ENCODE peak calls at places on chromosomes 4 and X, in four cellular contexts. V is aorta, E is cardiac muscle cell, A is astrocyte of the spinal cord. L is an unnamed sample.

GRCh38 chrX:18725316-18725943 is 18.0 kb downstream of the PPEF1 start:
- DNase-seq in E (no peak), V (no peak), A (no peak), L (no peak)

GRCh38 chr4:33924239-33924638 is 2320.1 kb downstream of the ARAP2 start:
- DNase-seq in V (no peak), E (peak), A (peak), L (no peak)

GRCh38 chr4:160362478-160362877 is 1259.6 kb downstream of the RAPGEF2 start:
- DNase-seq in A (no peak), E (no peak), V (no peak), L (no peak)

GRCh38 chrX:119391279-119391678 is 7.9 kb upstream of the SLC25A43 start:
- DNase-seq in E (peak), V (no peak), A (peak), L (no peak)

GRCh38 chr4:66923081-66923865 is 622.0 kb downstream of the CENPC start:
- DNase-seq in A (peak), V (no peak), E (no peak), L (no peak)

GRCh38 chr4:152010680-152011079 is 249.9 kb upstream of the GATB start:
- DNase-seq in E (no peak), A (no peak), V (no peak), L (no peak)

GRCh38 chrX:117327306-117327705 is 789.3 kb downstream of the KLHL13 start:
- DNase-seq in V (no peak), A (no peak), E (no peak), L (no peak)

GRCh38 chrX:16931855-16932254 is 14.6 kb upstream of the REPS2 start:
- DNase-seq in V (no peak), E (no peak), A (no peak), L (no peak)

GRCh38 chr4:17535906-17536305 is 20.9 kb downstream of the CLRN2 start:
- DNase-seq in E (no peak), V (no peak), A (no peak), L (no peak)

GRCh38 chr4:124691801-124692200 is 20.7 kb downstream of the ANKRD50 start:
- DNase-seq in E (no peak), A (no peak), V (no peak), L (no peak)

GRCh38 chr4:169070071-169070894 is 60.2 kb upstream of the CBR4 start:
- DNase-seq in V (no peak), E (peak), A (peak), L (peak)

GRCh38 chr4:138981930-138982390 is 33.6 kb upstream of the NOCT start:
- DNase-seq in V (no peak), A (peak), E (peak), L (peak)

GRCh38 chr4:56757821-56758400 is 63.6 kb downstream of the SPINK2 start:
- DNase-seq in V (peak), E (peak), A (peak), L (peak)

GRCh38 chrX:40158036-40158706 is 60.4 kb upstream of the BCOR start:
- DNase-seq in A (no peak), V (peak), E (no peak), L (peak)

GRCh38 chr4:98747659-98748091 is 89.3 kb upstream of the TSPAN5 start:
- DNase-seq in A (peak), E (no peak), V (no peak), L (no peak)

GRCh38 chr4:2263701-2264321 is 1.9 kb upstream of the MXD4 start:
- DNase-seq in A (no peak), V (peak), E (no peak), L (peak)

GRCh38 chrX:21885568-21885967 is 29.8 kb downstream of the YY2 start:
- DNase-seq in E (peak), A (peak), V (no peak), L (no peak)

GRCh38 chrX:45699158-45699557 is 498.5 kb upstream of the DIPK2B start:
- DNase-seq in A (peak), V (no peak), E (peak), L (no peak)

GRCh38 chr4:126191536-126191935 is 876.8 kb downstream of the FAT4 start:
- DNase-seq in A (no peak), V (no peak), E (no peak), L (no peak)

GRCh38 chr4:76687730-76688441 is 210.1 kb downstream of the SOWAHB start:
- DNase-seq in V (no peak), A (no peak), E (no peak), L (no peak)

GRCh38 chrX:42818151-42818921 is 40.4 kb upstream of the PPP1R2C start:
- DNase-seq in E (no peak), A (no peak), V (no peak), L (no peak)

GRCh38 chr4:142818009-142818408 is 28.1 kb downstream of the INPP4B start:
- DNase-seq in A (peak), E (peak), V (no peak), L (no peak)

GRCh38 chr4:174274436-174274835 is 9.0 kb downstream of the FBXO8 start:
- DNase-seq in E (no peak), A (no peak), V (no peak), L (no peak)

GRCh38 chr4:184313710-184314659 is 96.3 kb upstream of the ENPP6 start:
- DNase-seq in V (no peak), E (no peak), A (no peak), L (no peak)

GRCh38 chrX:103453655-103454054 is 65.6 kb downstream of the RAB40A start:
- DNase-seq in A (peak), V (no peak), E (peak), L (no peak)

GRCh38 chr4:7034262-7035081 is 8.7 kb upstream of the TADA2B start:
- DNase-seq in E (peak), V (peak), A (peak), L (no peak)

GRCh38 chrX:107731831-107732502 is 43.6 kb downstream of the TSC22D3 start:
- DNase-seq in A (peak), E (peak), V (peak), L (peak)

GRCh38 chrX:51641421-51642021 is 22.8 kb upstream of the CENPVL3 start:
- DNase-seq in A (peak), V (no peak), E (peak), L (no peak)

GRCh38 chr4:37715889-37716402 is 29.8 kb upstream of the RELL1 start:
- DNase-seq in V (no peak), A (peak), E (peak), L (no peak)

GRCh38 chrX:41027388-41027787 is 57.9 kb upstream of the USP9X start:
- DNase-seq in V (no peak), E (peak), A (peak), L (no peak)

GRCh38 chr4:115374621-115375020 is 261.2 kb upstream of the NDST4 start:
- DNase-seq in A (no peak), E (no peak), V (no peak), L (no peak)

DNA sequence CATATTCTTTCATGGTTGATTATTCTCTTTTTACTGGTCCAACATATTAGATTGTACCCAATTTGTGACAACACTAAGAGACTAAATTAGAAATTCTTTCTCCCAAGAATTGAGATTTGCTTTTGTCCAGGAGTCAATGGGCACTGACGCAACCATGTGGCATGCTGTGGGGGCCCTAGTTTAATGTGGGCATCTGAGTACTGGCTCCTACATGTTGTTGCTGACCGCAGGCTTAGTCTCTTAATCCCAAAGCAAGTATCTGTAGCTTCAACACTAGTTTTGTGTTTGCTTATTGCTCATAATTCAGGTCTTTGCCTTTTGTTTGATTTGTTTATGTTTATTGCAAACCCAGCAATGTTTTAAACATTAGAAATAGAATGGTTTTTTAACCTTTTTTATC is 263.4 kb upstream of the NDST4 start:
- DNase-seq in V (no peak), A (no peak), E (no peak), L (no peak)
- H3K4me3 ChIP-seq in V (no peak), A (no peak), E (no peak), L (no peak)

GRCh38 chr4:30436394-30436793 is 283.8 kb upstream of the PCDH7 start:
- DNase-seq in A (no peak), V (no peak), E (no peak), L (no peak)
- H3K4me3 ChIP-seq in A (no peak), V (no peak), E (no peak), L (no peak)

DNA sequence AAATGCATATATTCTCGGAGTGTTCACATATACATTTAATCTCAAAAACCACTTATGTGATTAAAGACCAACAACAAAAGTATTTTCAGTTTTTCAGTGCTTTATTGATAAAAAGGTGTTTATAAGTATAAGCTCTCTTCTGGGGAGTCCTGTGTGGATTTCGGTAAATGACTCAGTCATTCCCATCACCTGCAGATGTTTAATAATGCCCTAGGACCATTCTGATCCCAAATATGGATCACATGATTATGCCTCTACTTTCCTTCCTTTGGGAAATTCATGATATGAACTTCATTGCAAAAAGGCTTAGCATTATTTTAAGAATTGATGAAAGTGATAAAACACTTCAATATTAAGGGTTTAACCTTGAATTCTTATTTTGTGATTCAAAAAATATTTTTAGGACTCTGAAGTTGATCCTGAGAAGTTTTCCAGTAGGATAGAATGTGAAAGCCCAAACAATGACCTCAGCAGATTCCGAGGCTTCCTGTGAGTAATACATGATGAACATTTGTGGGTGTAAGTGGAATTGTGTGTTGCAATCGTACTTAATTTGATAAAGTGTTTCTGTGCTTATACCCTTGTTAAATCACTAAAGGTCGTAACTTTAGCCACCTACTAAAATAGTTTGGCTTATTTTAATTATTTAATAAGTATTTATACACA is 40.2 kb downstream of the ATP10D start:
- DNase-seq in V (no peak), A (peak), E (peak), L (no peak)
- H3K4me3 ChIP-seq in V (no peak), A (no peak), E (no peak), L (no peak)

GRCh38 chr4:92305878-92306520 is 2.2 kb downstream of the GRID2 start:
- DNase-seq in A (no peak), V (peak), E (no peak), L (no peak)

GRCh38 chr4:92305148-92305877 is 1.5 kb downstream of the GRID2 start:
- DNase-seq in E (peak), A (peak), V (peak), L (peak)

GRCh38 chr4:92304073-92304472 is 307 bp downstream of the GRID2 start:
- DNase-seq in A (no peak), E (no peak), V (no peak), L (no peak)

GRCh38 chr4:92303621-92304027 is at the start of gene GRID2:
- DNase-seq in V (peak), A (peak), E (peak), L (peak)

GRCh38 chr4:92304636-92305035 is 870 bp downstream of the GRID2 start:
- DNase-seq in A (peak), V (no peak), E (peak), L (no peak)
- H3K4me3 ChIP-seq in A (peak), V (peak), E (peak), L (no peak)

GRCh38 chr4:960736-961650 is 12.4 kb downstream of the DGKQ start:
- DNase-seq in A (no peak), V (peak), E (no peak), L (no peak)

GRCh38 chr4:963276-964225 is 9.8 kb downstream of the DGKQ start:
- DNase-seq in A (no peak), V (peak), E (no peak), L (no peak)

GRCh38 chr4:960140-960735 is 13.1 kb downstream of the DGKQ start:
- DNase-seq in A (no peak), V (peak), E (no peak), L (no peak)

GRCh38 chr4:962231-963208 is 10.8 kb downstream of the DGKQ start:
- DNase-seq in V (peak), A (no peak), E (no peak), L (no peak)

DNA sequence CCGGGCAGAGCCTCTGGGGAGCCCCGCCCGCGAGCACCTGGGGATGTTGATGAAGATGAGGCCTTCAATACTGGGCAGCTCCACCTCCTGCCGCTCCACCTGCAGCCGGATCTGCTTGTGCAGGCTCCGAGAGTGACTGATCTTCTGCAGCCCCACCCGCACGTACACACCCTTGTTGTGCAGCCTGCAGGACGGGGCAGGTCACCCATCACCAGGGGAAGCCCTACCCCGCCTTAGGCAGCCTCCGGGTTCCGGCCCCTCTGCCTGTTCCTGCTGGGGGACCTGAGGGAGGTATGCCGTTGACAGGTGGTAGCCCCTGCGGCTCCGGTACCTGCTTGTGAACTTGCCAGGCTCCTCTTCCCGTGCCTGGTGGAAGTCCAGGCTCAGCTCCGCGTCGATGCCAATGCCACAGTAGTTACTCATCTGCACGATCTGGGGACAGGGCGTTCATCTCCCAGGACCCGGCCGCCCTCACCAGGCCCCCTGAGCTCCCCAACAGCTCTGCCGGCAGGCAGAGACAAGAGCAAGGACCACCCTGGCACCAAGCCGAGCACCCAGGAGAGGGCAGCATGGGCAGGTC is 11.6 kb downstream of the DGKQ start:
- DNase-seq in V (no peak), E (no peak), A (no peak), L (no peak)
- H3K4me3 ChIP-seq in V (no peak), E (no peak), A (no peak), L (no peak)

DNA sequence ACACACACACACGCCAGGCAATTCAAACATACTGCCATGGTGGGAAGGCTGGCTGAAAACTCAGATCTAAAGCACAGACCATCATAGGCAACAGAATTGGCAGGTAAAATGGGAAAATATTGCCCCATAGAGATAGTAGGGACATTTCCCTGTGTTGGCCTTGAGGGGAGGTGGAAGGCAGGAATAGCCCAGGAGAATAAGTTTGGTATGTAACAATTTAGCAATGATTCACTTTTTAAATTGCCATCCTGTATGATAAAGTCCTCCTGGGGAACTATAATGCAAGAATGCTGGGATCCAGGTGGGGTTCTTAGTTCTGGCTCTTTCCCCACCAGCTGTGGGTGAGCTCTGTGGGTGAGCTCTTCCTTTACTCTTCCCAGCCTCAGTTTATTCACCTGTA is 51.0 kb downstream of the ATXN3L start:
- DNase-seq in V (no peak), E (no peak), A (no peak), L (no peak)
- H3K4me3 ChIP-seq in V (no peak), E (no peak), A (no peak), L (no peak)

GRCh38 chrX:19862634-19863236 is 24.7 kb downstream of the SH3KBP1 start:
- DNase-seq in A (no peak), E (no peak), V (no peak), L (no peak)

GRCh38 chrX:19863237-19864223 is 23.9 kb downstream of the SH3KBP1 start:
- DNase-seq in A (no peak), V (no peak), E (no peak), L (no peak)

GRCh38 chrX:19865567-19866363 is 21.6 kb downstream of the SH3KBP1 start:
- DNase-seq in A (no peak), E (no peak), V (no peak), L (no peak)

GRCh38 chrX:19866626-19867410 is 20.6 kb downstream of the SH3KBP1 start:
- DNase-seq in A (no peak), E (no peak), V (no peak), L (no peak)

DNA sequence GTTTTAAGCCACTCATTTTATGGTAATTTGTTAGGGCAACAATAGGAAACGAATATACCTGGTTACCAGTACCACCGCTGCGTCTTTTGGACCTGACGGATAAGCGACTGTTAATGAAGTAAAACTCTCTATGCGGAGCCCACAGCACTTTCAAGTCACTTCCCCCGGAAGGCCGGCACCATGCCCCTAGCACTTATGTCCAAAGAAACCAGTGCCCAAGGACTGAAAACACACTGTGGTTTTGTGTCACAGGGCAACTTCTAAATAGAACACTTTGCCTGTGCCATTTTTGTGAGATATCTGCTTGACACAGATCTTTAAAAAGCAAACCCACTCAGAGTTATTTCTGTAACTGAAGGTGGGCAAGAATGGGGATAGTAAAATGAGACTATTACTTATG is 22.7 kb downstream of the SH3KBP1 start:
- DNase-seq in V (no peak), A (no peak), E (no peak), L (no peak)
- H3K4me3 ChIP-seq in V (no peak), A (no peak), E (no peak), L (no peak)

GRCh38 chr4:54440394-54441223 is 211.5 kb downstream of the PDGFRA start:
- DNase-seq in E (peak), V (no peak), A (peak), L (no peak)

DNA sequence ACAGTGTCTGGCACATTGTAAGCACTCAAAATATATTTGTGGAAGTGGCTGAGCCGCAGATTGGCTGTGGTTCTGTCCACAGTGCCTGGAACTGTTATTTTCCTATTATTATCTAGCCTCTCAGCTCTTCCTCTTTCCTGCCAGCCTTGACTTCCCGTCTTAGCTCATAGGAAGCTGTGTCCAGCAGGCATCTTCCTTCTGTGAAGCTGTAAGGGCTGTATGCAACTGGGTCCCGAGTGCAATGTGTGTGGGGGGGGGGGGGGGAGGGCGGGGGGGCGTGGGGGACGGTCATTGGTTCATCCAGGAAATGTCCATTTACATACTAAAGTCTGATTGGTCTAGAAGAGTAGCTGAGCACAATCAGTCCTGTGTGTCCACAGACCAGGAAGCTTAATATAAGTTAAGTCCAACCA is 210.7 kb downstream of the PDGFRA start:
- DNase-seq in A (peak), V (no peak), E (peak), L (peak)
- H3K4me3 ChIP-seq in A (no peak), V (no peak), E (no peak), L (no peak)